ENCODE peak calls at places on chromosome 14, in five cellular contexts. One of them, this sample, is unnamed.

GRCh38 chr14:75771614-75772013 is 110.6 kb downstream of the TTLL5 start:
- DNase-seq in A549: no peak
- DNase-seq in cardiac muscle cell: no peak
- DNase-seq in neural progenitor cell: no peak
- DNase-seq in natural killer cell: no peak
- DNase-seq in this sample: no peak

GRCh38 chr14:50531595-50532501 is 521 bp downstream of the MAP4K5 start:
- DNase-seq in A549: no peak
- DNase-seq in cardiac muscle cell: peak
- DNase-seq in neural progenitor cell: peak
- DNase-seq in natural killer cell: peak
- DNase-seq in this sample: peak

GRCh38 chr14:31024577-31025334 is 693 bp upstream of the AP4S1 start:
- DNase-seq in A549: no peak
- DNase-seq in cardiac muscle cell: no peak
- DNase-seq in neural progenitor cell: no peak
- DNase-seq in natural killer cell: no peak
- DNase-seq in this sample: no peak

GRCh38 chr14:100523536-100524025 is 63.6 kb downstream of the BEGAIN start:
- DNase-seq in A549: no peak
- DNase-seq in cardiac muscle cell: no peak
- DNase-seq in neural progenitor cell: no peak
- DNase-seq in natural killer cell: peak
- DNase-seq in this sample: no peak

GRCh38 chr14:27391331-27391730 is 793.5 kb upstream of the NOVA1 start:
- DNase-seq in A549: no peak
- DNase-seq in cardiac muscle cell: no peak
- DNase-seq in neural progenitor cell: no peak
- DNase-seq in natural killer cell: no peak
- DNase-seq in this sample: no peak

GRCh38 chr14:63563370-63564026 is 20.3 kb upstream of the PPP2R5E start:
- DNase-seq in A549: no peak
- DNase-seq in cardiac muscle cell: no peak
- DNase-seq in neural progenitor cell: no peak
- DNase-seq in natural killer cell: no peak
- DNase-seq in this sample: no peak

GRCh38 chr14:90235179-90235976 is 21.0 kb upstream of the PSMC1 start:
- DNase-seq in A549: peak
- DNase-seq in cardiac muscle cell: peak
- DNase-seq in neural progenitor cell: peak
- DNase-seq in natural killer cell: peak
- DNase-seq in this sample: peak

GRCh38 chr14:104818714-104819161 is 17.8 kb downstream of the ZBTB42 start:
- DNase-seq in A549: no peak
- DNase-seq in cardiac muscle cell: no peak
- DNase-seq in neural progenitor cell: no peak
- DNase-seq in natural killer cell: no peak
- DNase-seq in this sample: no peak

GRCh38 chr14:72822946-72823611 is 70.8 kb downstream of the DPF3 start:
- DNase-seq in A549: no peak
- DNase-seq in cardiac muscle cell: no peak
- DNase-seq in neural progenitor cell: no peak
- DNase-seq in natural killer cell: no peak
- DNase-seq in this sample: no peak

GRCh38 chr14:96698846-96699543 is 98.2 kb upstream of the VRK1 start:
- DNase-seq in A549: no peak
- DNase-seq in cardiac muscle cell: no peak
- DNase-seq in neural progenitor cell: no peak
- DNase-seq in natural killer cell: no peak
- DNase-seq in this sample: no peak

GRCh38 chr14:73846944-73847343 is 4.7 kb upstream of the PTGR2 start:
- DNase-seq in A549: no peak
- DNase-seq in cardiac muscle cell: no peak
- DNase-seq in neural progenitor cell: no peak
- DNase-seq in natural killer cell: no peak
- DNase-seq in this sample: no peak

GRCh38 chr14:56494167-56494566 is 85.4 kb upstream of the TMEM260 start:
- DNase-seq in A549: no peak
- DNase-seq in cardiac muscle cell: no peak
- DNase-seq in neural progenitor cell: no peak
- DNase-seq in natural killer cell: no peak
- DNase-seq in this sample: no peak

GRCh38 chr14:67674139-67674479 is 323 bp downstream of the VTI1B start:
- DNase-seq in A549: peak
- DNase-seq in cardiac muscle cell: peak
- DNase-seq in neural progenitor cell: peak
- DNase-seq in natural killer cell: peak
- DNase-seq in this sample: peak
- TF ChIP-seq CTCF in A549: no peak
- TF ChIP-seq CTCF in cardiac muscle cell: peak
- TF ChIP-seq CTCF in neural progenitor cell: peak
- TF ChIP-seq CTCF in natural killer cell: no peak
- TF ChIP-seq CTCF in this sample: peak

DNA sequence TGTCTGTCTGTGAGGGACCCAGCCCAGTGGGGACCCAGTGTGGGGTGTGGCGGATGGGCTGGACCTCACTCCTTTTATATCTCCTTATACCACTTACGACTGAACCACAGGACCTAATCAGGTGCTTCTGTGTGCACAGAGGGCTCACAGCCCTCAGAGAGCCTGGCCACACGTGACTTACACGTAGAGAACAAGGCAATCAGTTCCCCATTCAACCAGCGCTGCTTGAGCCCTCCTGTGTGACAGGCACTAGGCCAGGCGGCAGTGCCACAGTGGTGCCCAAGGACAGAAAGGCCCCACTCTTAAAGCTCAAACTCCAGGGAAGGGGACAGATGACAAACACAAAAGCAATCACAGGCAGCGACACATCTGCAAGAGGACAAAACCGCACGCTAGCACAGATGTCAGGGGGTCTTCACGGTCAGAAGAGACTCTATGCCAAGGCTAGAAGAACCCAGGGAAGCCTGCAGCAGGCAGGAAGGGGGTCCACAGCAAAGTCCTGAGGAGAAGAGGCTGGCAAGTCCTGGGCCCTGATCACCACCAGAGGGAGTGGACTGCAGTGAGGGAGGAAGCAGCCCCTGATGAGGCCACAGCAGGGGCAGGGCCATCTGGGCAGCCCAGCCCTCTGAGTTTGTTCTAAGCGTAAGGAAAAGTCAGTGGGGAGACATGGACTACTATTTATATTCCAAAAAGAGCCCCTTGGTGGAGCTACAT is 39.3 kb downstream of the SETD3 start:
- DNase-seq in A549: no peak
- DNase-seq in cardiac muscle cell: peak
- DNase-seq in neural progenitor cell: peak
- DNase-seq in natural killer cell: no peak
- DNase-seq in this sample: no peak
- TF ChIP-seq CTCF in A549: no peak
- TF ChIP-seq CTCF in cardiac muscle cell: peak
- TF ChIP-seq CTCF in neural progenitor cell: peak
- TF ChIP-seq CTCF in natural killer cell: no peak
- TF ChIP-seq CTCF in this sample: peak

GRCh38 chr14:35940291-35940690 is 114.2 kb downstream of the BRMS1L start:
- DNase-seq in A549: no peak
- DNase-seq in cardiac muscle cell: no peak
- DNase-seq in neural progenitor cell: no peak
- DNase-seq in natural killer cell: no peak
- DNase-seq in this sample: no peak

GRCh38 chr14:35949933-35950332 is 123.8 kb downstream of the BRMS1L start:
- DNase-seq in A549: no peak
- DNase-seq in cardiac muscle cell: no peak
- DNase-seq in neural progenitor cell: peak
- DNase-seq in natural killer cell: no peak
- DNase-seq in this sample: no peak

DNA sequence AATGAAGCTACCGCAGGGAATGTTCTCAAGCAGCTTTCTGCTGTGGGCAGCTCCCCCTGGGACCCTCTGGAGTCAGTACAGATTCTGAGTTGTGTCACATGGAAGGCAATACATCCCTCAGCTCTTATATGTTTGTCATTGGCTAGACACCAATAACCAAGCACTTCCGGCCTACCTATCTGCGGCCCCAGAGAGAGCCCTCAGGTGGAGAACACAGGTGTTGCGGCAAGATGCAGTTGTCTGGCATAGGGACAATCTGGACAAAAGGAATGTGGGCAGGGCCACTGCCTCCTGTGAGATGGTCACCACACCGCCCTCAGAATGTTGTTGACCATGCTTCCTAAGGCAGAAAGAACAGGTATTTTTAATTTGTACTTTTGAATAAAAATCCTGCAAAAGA is 118.7 kb downstream of the BRMS1L start:
- DNase-seq in A549: peak
- DNase-seq in cardiac muscle cell: no peak
- DNase-seq in neural progenitor cell: peak
- DNase-seq in natural killer cell: no peak
- DNase-seq in this sample: no peak
- TF ChIP-seq CTCF in A549: peak
- TF ChIP-seq CTCF in cardiac muscle cell: no peak
- TF ChIP-seq CTCF in neural progenitor cell: peak
- TF ChIP-seq CTCF in natural killer cell: no peak
- TF ChIP-seq CTCF in this sample: peak

GRCh38 chr14:102544745-102545460 is 35.3 kb upstream of the ANKRD9 start:
- DNase-seq in A549: no peak
- DNase-seq in cardiac muscle cell: no peak
- DNase-seq in neural progenitor cell: peak
- DNase-seq in natural killer cell: no peak
- DNase-seq in this sample: no peak

GRCh38 chr14:102541771-102542170 is 32.2 kb upstream of the ANKRD9 start:
- DNase-seq in A549: no peak
- DNase-seq in cardiac muscle cell: no peak
- DNase-seq in neural progenitor cell: peak
- DNase-seq in natural killer cell: no peak
- DNase-seq in this sample: no peak

GRCh38 chr14:102547067-102547466 is 37.5 kb upstream of the ANKRD9 start:
- DNase-seq in A549: no peak
- DNase-seq in cardiac muscle cell: no peak
- DNase-seq in neural progenitor cell: no peak
- DNase-seq in natural killer cell: no peak
- DNase-seq in this sample: no peak

GRCh38 chr14:102544034-102544744 is 34.6 kb upstream of the ANKRD9 start:
- DNase-seq in A549: no peak
- DNase-seq in cardiac muscle cell: no peak
- DNase-seq in neural progenitor cell: peak
- DNase-seq in natural killer cell: no peak
- DNase-seq in this sample: no peak

GRCh38 chr14:102545461-102546265 is 36.1 kb upstream of the ANKRD9 start:
- DNase-seq in A549: no peak
- DNase-seq in cardiac muscle cell: no peak
- DNase-seq in neural progenitor cell: peak
- DNase-seq in natural killer cell: no peak
- DNase-seq in this sample: no peak
- TF ChIP-seq CTCF in A549: no peak
- TF ChIP-seq CTCF in cardiac muscle cell: peak
- TF ChIP-seq CTCF in neural progenitor cell: peak
- TF ChIP-seq CTCF in natural killer cell: no peak
- TF ChIP-seq CTCF in this sample: no peak

DNA sequence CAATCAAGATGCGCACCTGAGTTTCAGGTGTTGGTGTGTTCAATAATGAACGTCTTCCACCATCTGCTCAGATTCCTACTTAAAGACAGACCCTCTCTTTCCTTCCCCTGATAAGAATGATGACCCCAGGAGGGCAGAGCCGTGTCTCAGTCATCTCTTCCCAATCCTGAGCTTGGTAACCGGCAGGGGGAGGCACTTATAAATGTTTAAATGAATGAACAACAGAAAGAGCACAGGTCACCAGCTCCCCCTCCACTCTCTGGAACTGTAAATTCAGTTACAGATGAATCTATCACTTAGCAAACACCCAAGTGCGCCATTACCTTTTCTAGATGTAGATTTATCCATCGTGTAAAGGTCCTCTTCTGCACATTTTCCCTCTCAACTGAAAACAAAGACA is 72.4 kb upstream of the DICER1 start:
- DNase-seq in A549: no peak
- DNase-seq in cardiac muscle cell: no peak
- DNase-seq in neural progenitor cell: no peak
- DNase-seq in natural killer cell: no peak
- DNase-seq in this sample: no peak
- TF ChIP-seq CTCF in A549: no peak
- TF ChIP-seq CTCF in cardiac muscle cell: peak
- TF ChIP-seq CTCF in neural progenitor cell: no peak
- TF ChIP-seq CTCF in natural killer cell: no peak
- TF ChIP-seq CTCF in this sample: no peak

DNA sequence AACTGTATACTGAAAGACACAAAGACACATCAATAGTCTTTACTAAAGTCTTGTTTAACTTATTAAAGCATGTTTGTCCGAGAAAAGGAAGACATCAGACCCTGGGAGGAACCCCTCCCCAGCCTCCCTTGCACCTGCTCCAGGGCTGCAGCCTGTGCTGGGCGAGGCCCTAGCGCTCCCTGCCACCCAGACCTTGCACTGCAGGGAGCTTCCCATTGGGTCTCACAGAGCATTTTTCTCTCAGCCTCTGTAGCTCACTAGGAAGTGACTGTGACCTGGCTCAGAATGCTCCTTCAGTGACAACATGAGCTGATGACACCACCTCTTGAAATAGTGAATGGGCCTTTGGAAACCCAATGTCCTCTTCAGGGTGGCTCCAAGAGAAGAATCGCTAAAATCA is 461.2 kb downstream of the TMEM121 start:
- DNase-seq in A549: no peak
- DNase-seq in cardiac muscle cell: no peak
- DNase-seq in neural progenitor cell: no peak
- DNase-seq in natural killer cell: no peak
- DNase-seq in this sample: no peak
- TF ChIP-seq CTCF in A549: no peak
- TF ChIP-seq CTCF in cardiac muscle cell: no peak
- TF ChIP-seq CTCF in neural progenitor cell: no peak
- TF ChIP-seq CTCF in natural killer cell: no peak
- TF ChIP-seq CTCF in this sample: no peak

GRCh38 chr14:71166434-71166833 is 259.2 kb downstream of the PCNX1 start:
- DNase-seq in A549: peak
- DNase-seq in cardiac muscle cell: peak
- DNase-seq in neural progenitor cell: peak
- DNase-seq in natural killer cell: no peak
- DNase-seq in this sample: no peak
- TF ChIP-seq CTCF in A549: peak
- TF ChIP-seq CTCF in cardiac muscle cell: peak
- TF ChIP-seq CTCF in neural progenitor cell: peak
- TF ChIP-seq CTCF in natural killer cell: no peak
- TF ChIP-seq CTCF in this sample: peak

This sample was measured in progenitor cell of endocrine pancreas.